ENCODE peak calls at places on chromosomes 2 and 18, in five cellular contexts. E is dorsolateral prefrontal cortex; N is activated CD4-positive, alpha-beta T cell treated with anti-CD3 and anti-CD28 coated beads for 24 hours; V is SW480; L is stomach. D is an unnamed sample.

GRCh38 chr2:181812106-181812745 is 79.3 kb upstream of the ITPRID2 start:
- DNase-seq in E (no peak), N (no peak), V (no peak), L (no peak), D (no peak)

GRCh38 chr18:54148678-54149077 is 75.8 kb downstream of the MBD2 start:
- DNase-seq in E (no peak), N (no peak), V (no peak), L (no peak), D (no peak)

GRCh38 chr18:31510319-31510718 is 12.3 kb downstream of the DSG2 start:
- DNase-seq in E (no peak), N (no peak), V (peak; percentile 18), L (no peak), D (no peak)

GRCh38 chr2:118709786-118710185 is 137.7 kb downstream of the EN1 start:
- DNase-seq in E (no peak), N (no peak), V (no peak), L (no peak), D (no peak)

GRCh38 chr2:9753665-9754531 is 89.4 kb upstream of the TAF1B start:
- DNase-seq in E (no peak), N (peak; percentile 34), V (peak; percentile 85), L (peak; percentile 70), D (no peak)

GRCh38 chr18:79687806-79688205 is 8.2 kb downstream of the CTDP1 start:
- DNase-seq in E (no peak), N (no peak), V (no peak), L (no peak), D (no peak)

GRCh38 chr18:23779696-23780303 is 90.5 kb downstream of the LAMA3 start:
- DNase-seq in E (no peak), N (no peak), V (peak; percentile 63), L (no peak), D (peak; percentile 8)

GRCh38 chr2:189685540-189686229 is 11.2 kb downstream of the ANKAR start:
- DNase-seq in E (no peak), N (no peak), V (no peak), L (peak; percentile 54), D (no peak)

GRCh38 chr2:205011031-205011430 is 465.8 kb downstream of the PARD3B start:
- DNase-seq in E (no peak), N (no peak), V (no peak), L (no peak), D (no peak)

GRCh38 chr2:217787160-217787877 is 215.5 kb downstream of the TNS1 start:
- DNase-seq in E (no peak), N (no peak), V (no peak), L (no peak), D (no peak)

GRCh38 chr2:85680707-85681353 is 12.8 kb upstream of the SFTPB start:
- DNase-seq in E (no peak), N (no peak), V (peak; percentile 48), L (no peak), D (no peak)

GRCh38 chr18:51617572-51618260 is 420.2 kb upstream of the MEX3C start:
- DNase-seq in E (no peak), N (no peak), V (no peak), L (no peak), D (no peak)

GRCh38 chr2:68806511-68807109 is 64.6 kb downstream of the BMP10 start:
- DNase-seq in E (no peak), N (no peak), V (no peak), L (no peak), D (no peak)

GRCh38 chr2:69272803-69273471 is 114.1 kb downstream of the GFPT1 start:
- DNase-seq in E (no peak), N (no peak), V (peak; percentile 1), L (no peak), D (no peak)

GRCh38 chr2:163573652-163574051 is 162.2 kb downstream of the FIGN start:
- DNase-seq in E (no peak), N (no peak), V (no peak), L (no peak), D (no peak)

GRCh38 chr2:9308186-9308955 is 101.8 kb downstream of the ASAP2 start:
- DNase-seq in E (no peak), N (no peak), V (no peak), L (no peak), D (no peak)

GRCh38 chr2:152761171-152761570 is 42.8 kb downstream of the ARL6IP6 start:
- DNase-seq in E (no peak), N (no peak), V (no peak), L (no peak), D (no peak)

GRCh38 chr2:185618630-185619029 is 120.0 kb upstream of the FSIP2 start:
- DNase-seq in E (no peak), N (no peak), V (no peak), L (no peak), D (no peak)

GRCh38 chr2:216389565-216389964 is 17.3 kb upstream of the MARCHF4 start:
- DNase-seq in E (no peak), N (no peak), V (no peak), L (no peak), D (no peak)

GRCh38 chr2:197274937-197275336 is 35.6 kb downstream of the ANKRD44 start:
- DNase-seq in E (no peak), N (no peak), V (no peak), L (no peak), D (no peak)

GRCh38 chr2:239268549-239268948 is 132.3 kb downstream of the HDAC4 start:
- DNase-seq in E (no peak), N (no peak), V (no peak), L (peak; percentile 14), D (no peak)

GRCh38 chr2:134153481-134153880 is 100.4 kb upstream of the MGAT5 start:
- DNase-seq in E (no peak), N (no peak), V (no peak), L (no peak), D (no peak)

GRCh38 chr18:49794740-49795139 is 18.6 kb downstream of the ACAA2 start:
- DNase-seq in E (no peak), N (no peak), V (no peak), L (no peak), D (no peak)

GRCh38 chr2:167253025-167253424 is 364.7 kb downstream of the XIRP2 start:
- DNase-seq in E (no peak), N (no peak), V (peak; percentile 21), L (no peak), D (no peak)

GRCh38 chr2:227025510-227025909 is 138.5 kb downstream of the COL4A4 start:
- DNase-seq in E (no peak), N (no peak), V (no peak), L (no peak), D (no peak)

GRCh38 chr2:173667415-173667814 is 297.8 kb downstream of the SP3 start:
- DNase-seq in E (no peak), N (no peak), V (peak; percentile 26), L (no peak), D (no peak)

GRCh38 chr18:58638446-58638845 is 9.6 kb upstream of the ALPK2 start:
- DNase-seq in E (no peak), N (no peak), V (no peak), L (no peak), D (no peak)

GRCh38 chr2:239026711-239027430 is 179.0 kb downstream of the TWIST2 start:
- DNase-seq in E (no peak), N (no peak), V (no peak), L (no peak), D (no peak)

GRCh38 chr2:55090702-55091101 is 40.5 kb upstream of the RTN4 start:
- DNase-seq in E (no peak), N (no peak), V (no peak), L (no peak), D (no peak)

GRCh38 chr2:188693771-188694170 is 280.4 kb upstream of the COL3A1 start:
- DNase-seq in E (no peak), N (no peak), V (no peak), L (no peak), D (no peak)

GRCh38 chr2:96359310-96359709 is 23.7 kb downstream of the NCAPH start:
- DNase-seq in E (peak; percentile 71), N (no peak), V (peak; percentile 33), L (no peak), D (no peak)